ENCODE peak calls at places on chromosomes 11 and 22, in six cellular contexts. K is AG09309, N is fibroblast of pulmonary artery, A is progenitor cell of endocrine pancreas, F is IMR-90, X is RWPE1. L is an unnamed sample.

GRCh38 chr22:48826546-48826945 is 1001.1 kb downstream of the BRD1 start:
- DNase-seq in K (no peak), N (no peak), A (no peak), F (no peak), X (no peak), L (no peak)

GRCh38 chr11:116072776-116073175 is 568.6 kb upstream of the CADM1 start:
- DNase-seq in K (no peak), N (no peak), A (no peak), F (no peak), X (no peak), L (peak; percentile 50)

GRCh38 chr22:45318168-45318557 is 8.4 kb downstream of the FAM118A start:
- DNase-seq in K (peak; percentile 67), N (peak; percentile 98), A (no peak), F (peak; percentile 97), X (peak; percentile 42), L (peak; percentile 96)

GRCh38 chr22:17230239-17230638 is 11.0 kb upstream of the ADA2 start:
- DNase-seq in K (no peak), N (no peak), A (no peak), F (no peak), X (no peak), L (no peak)

GRCh38 chr11:47617417-47617809 is 23.2 kb upstream of the C1QTNF4 start:
- DNase-seq in K (peak; percentile 56), N (peak; percentile 34), A (no peak), F (peak; percentile 85), X (no peak), L (no peak)

GRCh38 chr11:65592840-65593517 is 2.6 kb downstream of the KCNK7 start:
- DNase-seq in K (no peak), N (no peak), A (no peak), F (no peak), X (no peak), L (no peak)

GRCh38 chr11:9804414-9804902 is 140.6 kb downstream of the SWAP70 start:
- DNase-seq in K (no peak), N (no peak), A (no peak), F (no peak), X (no peak), L (no peak)

GRCh38 chr11:47724041-47724729 is 9.0 kb upstream of the AGBL2 start:
- DNase-seq in K (peak; percentile 5), N (peak; percentile 85), A (no peak), F (peak; percentile 89), X (no peak), L (peak; percentile 76)

GRCh38 chr22:47996446-47996857 is 1234.0 kb downstream of the TBC1D22A start:
- DNase-seq in K (no peak), N (no peak), A (no peak), F (no peak), X (no peak), L (no peak)

GRCh38 chr11:83037877-83038276 is 33.8 kb downstream of the RAB30 start:
- DNase-seq in K (no peak), N (no peak), A (no peak), F (no peak), X (no peak), L (no peak)

GRCh38 chr11:12623869-12624268 is 50.4 kb upstream of the TEAD1 start:
- DNase-seq in K (no peak), N (no peak), A (no peak), F (no peak), X (no peak), L (no peak)

GRCh38 chr11:837990-838307 is 4.4 kb downstream of the POLR2L start:
- DNase-seq in K (no peak), N (no peak), A (no peak), F (no peak), X (no peak), L (no peak)

GRCh38 chr11:841981-842369 is 354 bp downstream of the POLR2L start:
- DNase-seq in K (no peak), N (no peak), A (no peak), F (no peak), X (no peak), L (no peak)

GRCh38 chr11:839280-839623 is 3.1 kb downstream of the POLR2L start:
- DNase-seq in K (no peak), N (no peak), A (no peak), F (no peak), X (no peak), L (no peak)

GRCh38 chr11:838441-839279 is 3.7 kb downstream of the POLR2L start:
- DNase-seq in K (no peak), N (no peak), A (no peak), F (no peak), X (no peak), L (no peak)

DNA sequence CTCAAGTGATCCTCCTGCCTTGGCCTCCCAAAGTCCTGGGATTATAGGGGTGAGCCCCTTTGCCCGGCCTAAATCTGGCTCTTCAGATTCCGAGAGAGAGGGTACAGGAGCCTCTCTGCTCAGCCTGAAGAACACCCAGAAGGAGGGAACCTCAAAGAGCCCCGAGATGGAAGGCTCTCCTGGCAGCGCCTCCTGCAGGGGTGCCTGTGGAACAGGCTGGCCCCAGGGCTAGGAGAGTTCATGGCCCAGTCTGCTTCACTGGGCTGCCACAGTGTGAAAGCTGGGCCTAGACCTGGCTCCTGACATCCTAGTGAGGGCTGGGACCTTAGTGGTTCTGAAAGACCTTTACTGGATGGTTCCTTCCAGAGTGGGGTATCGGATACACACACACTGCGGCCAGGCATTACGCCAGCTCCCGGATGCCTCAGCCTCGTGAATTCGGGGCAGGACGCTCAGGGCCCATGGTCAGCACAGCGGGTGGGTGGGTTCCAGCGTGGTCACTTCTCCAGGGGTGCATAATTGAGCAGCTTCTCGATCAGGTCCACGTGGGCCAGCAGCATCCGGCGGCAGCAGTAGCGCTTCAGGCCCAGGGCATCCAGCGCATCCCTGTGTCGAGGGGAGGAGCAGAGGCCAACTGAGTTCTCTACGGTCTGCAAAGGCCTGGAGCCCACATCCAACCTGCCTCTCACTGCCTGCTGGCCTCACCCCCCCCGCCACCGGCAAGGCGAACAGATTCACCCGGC is 2.3 kb downstream of the POLR2L start:
- DNase-seq in K (no peak), N (no peak), A (no peak), F (no peak), X (no peak), L (no peak)
- TF ChIP-seq CTCF in K (peak; percentile 56), N (peak; percentile 24), A (peak; percentile 24), F (peak; percentile 32), X (peak; percentile 18), L (no peak)

GRCh38 chr11:6638437-6638836 is 17.2 kb downstream of the DCHS1 start:
- DNase-seq in K (no peak), N (no peak), A (no peak), F (no peak), X (no peak), L (no peak)
- TF ChIP-seq CTCF in K (no peak), N (no peak), A (no peak), F (no peak), X (no peak), L (no peak)

GRCh38 chr11:98260983-98261382 is 759.8 kb upstream of the CNTN5 start:
- DNase-seq in K (no peak), N (peak; percentile 7), A (no peak), F (no peak), X (no peak), L (no peak)
- TF ChIP-seq CTCF in K (no peak), N (peak; percentile 52), A (peak; percentile 44), F (no peak), X (peak; percentile 22), L (no peak)

DNA sequence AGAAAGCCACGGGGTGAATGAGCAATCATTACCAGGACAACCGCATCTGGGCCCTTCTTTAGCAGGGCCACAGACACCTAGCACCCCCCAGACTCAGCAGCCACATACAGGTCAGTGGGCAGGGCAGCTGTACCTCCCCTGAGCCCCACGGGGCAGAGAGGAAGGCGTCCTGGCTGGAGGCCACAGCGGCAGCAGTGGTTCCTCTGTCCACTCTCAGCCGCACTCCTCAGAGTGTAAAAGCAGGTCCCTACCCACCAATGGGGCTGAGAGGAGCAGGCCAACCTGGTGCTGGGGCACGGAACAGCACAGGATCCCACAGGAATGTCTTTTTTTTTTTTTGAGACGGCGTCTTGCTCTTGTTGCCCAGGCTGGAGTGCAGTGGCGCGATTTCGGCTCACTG is 65.5 kb downstream of the APOL1 start:
- DNase-seq in K (no peak), N (no peak), A (no peak), F (no peak), X (no peak), L (no peak)
- TF ChIP-seq CTCF in K (no peak), N (no peak), A (no peak), F (no peak), X (no peak), L (no peak)

GRCh38 chr11:62875698-62876483 is 4.8 kb upstream of the SLC3A2 start:
- DNase-seq in K (no peak), N (no peak), A (no peak), F (no peak), X (no peak), L (no peak)
- TF ChIP-seq CTCF in K (no peak), N (no peak), A (no peak), F (no peak), X (no peak), L (no peak)

GRCh38 chr11:59206635-59207034 is 6.1 kb downstream of the MPEG1 start:
- DNase-seq in K (no peak), N (peak; percentile 50), A (no peak), F (peak; percentile 25), X (no peak), L (no peak)
- TF ChIP-seq CTCF in K (peak; percentile 67), N (peak; percentile 77), A (peak; percentile 62), F (peak; percentile 55), X (peak; percentile 23), L (peak; percentile 37)

GRCh38 chr11:61695917-61696316 is 15.7 kb downstream of the DAGLA start:
- DNase-seq in K (peak; percentile 14), N (peak; percentile 61), A (no peak), F (peak; percentile 81), X (peak; percentile 83), L (peak; percentile 91)

GRCh38 chr11:61693897-61694840 is 14.0 kb downstream of the DAGLA start:
- DNase-seq in K (no peak), N (no peak), A (no peak), F (no peak), X (no peak), L (no peak)

GRCh38 chr11:61696602-61697001 is 16.4 kb downstream of the DAGLA start:
- DNase-seq in K (no peak), N (no peak), A (no peak), F (no peak), X (peak; percentile 34), L (no peak)

GRCh38 chr11:61697093-61697492 is 16.9 kb downstream of the DAGLA start:
- DNase-seq in K (no peak), N (no peak), A (no peak), F (no peak), X (peak; percentile 82), L (no peak)

GRCh38 chr11:61694971-61695706 is 14.9 kb downstream of the DAGLA start:
- DNase-seq in K (no peak), N (no peak), A (no peak), F (no peak), X (no peak), L (no peak)
- TF ChIP-seq CTCF in K (peak; percentile 14), N (no peak), A (peak; percentile 38), F (peak; percentile 31), X (no peak), L (no peak)

DNA sequence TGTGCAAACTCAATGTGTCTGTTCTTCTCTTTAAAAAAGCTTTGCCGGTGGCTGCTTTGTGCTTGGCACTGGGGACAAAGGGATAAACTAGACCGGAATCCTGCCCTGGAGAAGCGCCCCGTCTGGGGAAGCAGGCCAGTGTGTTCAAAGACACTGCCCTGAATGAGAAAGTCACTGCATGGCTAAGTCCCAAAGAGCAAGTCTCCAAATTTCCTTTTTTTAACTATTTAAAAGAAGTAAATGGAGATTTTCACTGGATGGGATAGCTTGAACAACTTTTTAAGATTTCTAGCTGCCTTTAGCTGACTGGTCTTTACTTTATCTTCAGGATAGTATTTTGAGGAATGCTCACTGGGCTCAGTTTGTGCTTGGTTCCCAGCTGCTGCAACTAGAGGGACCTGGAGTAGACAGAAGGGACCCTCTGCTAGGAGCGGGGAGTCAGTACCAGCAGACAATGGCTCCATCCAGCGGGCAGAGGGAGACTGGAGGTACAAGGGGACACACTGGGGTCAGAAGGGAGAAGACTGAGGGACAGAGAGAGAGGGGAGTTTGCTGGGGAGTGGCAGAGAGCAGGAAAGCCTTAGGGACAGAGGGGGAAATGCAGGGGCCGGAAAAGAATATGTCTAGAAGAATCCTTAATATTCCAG is 22.2 kb upstream of the ACER3 start:
- DNase-seq in K (no peak), N (peak; percentile 57), A (no peak), F (no peak), X (no peak), L (no peak)
- TF ChIP-seq CTCF in K (peak; percentile 37), N (peak; percentile 61), A (peak; percentile 38), F (peak; percentile 44), X (no peak), L (no peak)

L was measured in ascending aorta.